ENCODE peak calls at places on chromosomes 13 and 19, in seven cellular contexts. T is tibial nerve, N is substantia nigra, D is Panc1, J is A549, A is heart right ventricle, K is fibroblast of lung. O is an unnamed sample.

GRCh38 chr13:25371608-25372274 is at the start of gene ATP8A2:
- DNase-seq in T (no peak), N (no peak), D (no peak), J (no peak), A (no peak), K (no peak), O (no peak)

GRCh38 chr13:42497798-42498197 is 76.2 kb upstream of the TNFSF11 start:
- DNase-seq in T (no peak), N (no peak), D (no peak), J (no peak), A (no peak), K (peak), O (no peak)

GRCh38 chr19:543912-544608 is at the start of gene GZMM:
- DNase-seq in T (no peak), N (no peak), D (no peak), J (no peak), A (no peak), K (no peak), O (no peak)

GRCh38 chr13:55963934-55964333 is 1176.8 kb upstream of the PRR20A start:
- DNase-seq in T (no peak), N (no peak), D (no peak), J (no peak), A (no peak), K (no peak), O (no peak)

GRCh38 chr19:10850631-10851030 is 2.4 kb downstream of the C19orf38 start:
- DNase-seq in T (no peak), N (no peak), D (no peak), J (no peak), A (no peak), K (no peak), O (no peak)

GRCh38 chr13:82436099-82436585 is 1446.1 kb downstream of the SLITRK1 start:
- DNase-seq in T (no peak), N (no peak), D (no peak), J (no peak), A (no peak), K (no peak), O (no peak)

GRCh38 chr19:2239771-2240770 is 3.4 kb downstream of the SF3A2 start:
- DNase-seq in T (no peak), N (no peak), D (no peak), J (no peak), A (no peak), K (peak), O (peak)

GRCh38 chr13:72537782-72538181 is 189.6 kb downstream of the MZT1 start:
- DNase-seq in T (no peak), N (no peak), D (no peak), J (no peak), A (no peak), K (no peak), O (no peak)

GRCh38 chr19:41397086-41398041 is at the start of the genes BCKDHA and EXOSC5:
- DNase-seq in T (peak), N (peak), D (peak), J (peak), A (peak), K (peak), O (peak)

GRCh38 chr13:77810430-77810829 is 108.2 kb downstream of the EDNRB start:
- DNase-seq in T (no peak), N (no peak), D (no peak), J (peak), A (no peak), K (peak), O (no peak)

GRCh38 chr13:77810891-77811290 is 107.7 kb downstream of the EDNRB start:
- DNase-seq in T (no peak), N (no peak), D (no peak), J (no peak), A (no peak), K (no peak), O (no peak)

GRCh38 chr13:77815330-77815729 is 103.3 kb downstream of the EDNRB start:
- DNase-seq in T (no peak), N (no peak), D (no peak), J (no peak), A (no peak), K (peak), O (no peak)

DNA sequence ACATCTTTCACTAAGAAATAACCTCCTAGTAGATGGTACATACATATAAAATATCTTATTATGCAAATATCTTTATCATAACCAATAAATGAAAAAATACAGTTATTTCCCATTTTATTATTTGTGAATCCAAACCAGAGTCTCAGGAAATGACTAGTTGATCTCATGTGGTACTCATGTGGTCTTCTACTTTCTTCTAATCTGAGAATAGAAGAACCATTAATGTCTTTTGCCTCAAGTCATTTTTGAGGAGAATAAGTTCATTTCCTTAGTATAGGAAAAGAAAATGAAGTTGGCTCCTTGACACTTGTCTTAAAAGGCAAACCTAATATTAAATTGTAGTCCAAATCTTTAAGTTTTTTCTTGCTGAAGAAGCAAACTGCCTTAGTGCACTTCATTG is 106.7 kb downstream of the EDNRB start:
- DNase-seq in T (no peak), N (no peak), D (no peak), J (no peak), A (no peak), K (no peak), O (no peak)
- H3K27ac ChIP-seq in T (no peak), N (no peak), D (no peak), J (no peak), A (no peak), K (no peak), O (no peak)

GRCh38 chr19:15195381-15195964 is 5.3 kb downstream of the NOTCH3 start:
- DNase-seq in T (no peak), N (no peak), D (no peak), J (peak), A (peak), K (peak), O (no peak)
- H3K27ac ChIP-seq in T (peak), N (no peak), D (no peak), J (peak), A (peak), K (peak), O (peak)

GRCh38 chr13:29676535-29676934 is 81.0 kb upstream of the SLC7A1 start:
- DNase-seq in T (no peak), N (no peak), D (no peak), J (no peak), A (no peak), K (no peak), O (no peak)
- H3K27ac ChIP-seq in T (no peak), N (no peak), D (no peak), J (no peak), A (no peak), K (no peak), O (no peak)

GRCh38 chr19:4367781-4368127 is 24.4 kb downstream of the MPND start:
- DNase-seq in T (no peak), N (no peak), D (no peak), J (no peak), A (no peak), K (no peak), O (no peak)
- H3K27ac ChIP-seq in T (peak), N (no peak), D (peak), J (no peak), A (peak), K (peak), O (peak)

GRCh38 chr19:48254529-48254970 is 1.2 kb downstream of the CARD8 start:
- DNase-seq in T (no peak), N (no peak), D (no peak), J (no peak), A (no peak), K (no peak), O (no peak)
- H3K27ac ChIP-seq in T (no peak), N (no peak), D (no peak), J (no peak), A (peak), K (no peak), O (peak)

DNA sequence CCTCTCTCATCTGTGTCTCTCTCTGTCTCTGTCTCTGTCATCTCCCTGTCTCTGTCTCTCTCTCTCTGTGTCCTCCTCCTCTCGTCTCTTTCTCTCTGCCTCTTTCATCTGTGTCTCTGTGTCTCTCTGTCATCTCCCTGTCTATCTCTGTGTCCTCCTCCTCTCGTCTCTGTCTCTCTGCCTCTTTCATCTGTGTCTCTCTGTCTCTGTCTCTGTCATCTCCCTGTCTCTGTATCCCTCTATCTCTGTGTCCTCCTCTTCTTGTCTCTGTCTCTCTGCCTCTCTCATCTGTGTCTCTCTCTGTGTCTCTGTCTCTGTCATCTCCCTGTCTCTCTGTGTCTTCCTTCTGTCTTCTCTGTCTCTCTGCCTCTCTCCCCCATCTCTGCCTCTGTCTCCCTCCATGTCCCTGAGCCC is 551 bp upstream of the EBI3 start:
- DNase-seq in T (no peak), N (no peak), D (no peak), J (no peak), A (no peak), K (no peak), O (no peak)
- H3K27ac ChIP-seq in T (no peak), N (peak), D (no peak), J (peak), A (no peak), K (no peak), O (no peak)

GRCh38 chr13:51974485-51974884 is 36.8 kb downstream of the ATP7B start:
- DNase-seq in T (no peak), N (no peak), D (no peak), J (no peak), A (no peak), K (no peak), O (no peak)

GRCh38 chr13:51967482-51968446 is 43.5 kb downstream of the ATP7B start:
- DNase-seq in T (no peak), N (no peak), D (no peak), J (no peak), A (no peak), K (no peak), O (no peak)

GRCh38 chr13:51966186-51966585 is 45.1 kb downstream of the ATP7B start:
- DNase-seq in T (no peak), N (no peak), D (no peak), J (no peak), A (no peak), K (no peak), O (no peak)

GRCh38 chr13:51971520-51972426 is 39.5 kb downstream of the ATP7B start:
- DNase-seq in T (no peak), N (no peak), D (no peak), J (no peak), A (no peak), K (no peak), O (no peak)

DNA sequence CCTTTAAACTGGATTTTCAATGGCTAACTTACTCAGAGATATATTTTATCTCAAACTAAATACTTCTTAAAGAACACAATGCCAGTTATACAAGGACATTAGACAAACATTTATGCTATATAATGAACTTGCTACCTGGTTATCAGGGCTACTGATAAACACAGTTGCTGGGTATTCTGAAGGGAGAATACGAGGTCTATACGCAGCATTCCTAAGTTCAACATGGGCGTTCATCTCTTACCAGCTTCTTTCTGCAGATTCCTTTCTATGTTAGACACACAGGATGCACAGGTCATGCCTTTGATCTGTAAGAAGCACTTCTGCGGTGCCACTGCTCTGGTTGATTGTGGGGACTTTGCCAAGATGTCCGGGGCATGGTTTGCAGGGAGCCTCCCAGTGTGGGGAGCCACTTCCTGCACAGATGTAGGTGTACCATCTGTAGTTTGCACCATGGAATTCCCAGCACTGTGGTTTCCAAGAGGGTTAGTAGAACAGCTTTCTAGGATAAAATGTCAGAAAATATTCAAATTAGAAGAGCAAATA is 40.9 kb downstream of the ATP7B start:
- DNase-seq in T (no peak), N (no peak), D (no peak), J (no peak), A (no peak), K (no peak), O (no peak)
- H3K27ac ChIP-seq in T (no peak), N (no peak), D (no peak), J (no peak), A (peak), K (no peak), O (no peak)

DNA sequence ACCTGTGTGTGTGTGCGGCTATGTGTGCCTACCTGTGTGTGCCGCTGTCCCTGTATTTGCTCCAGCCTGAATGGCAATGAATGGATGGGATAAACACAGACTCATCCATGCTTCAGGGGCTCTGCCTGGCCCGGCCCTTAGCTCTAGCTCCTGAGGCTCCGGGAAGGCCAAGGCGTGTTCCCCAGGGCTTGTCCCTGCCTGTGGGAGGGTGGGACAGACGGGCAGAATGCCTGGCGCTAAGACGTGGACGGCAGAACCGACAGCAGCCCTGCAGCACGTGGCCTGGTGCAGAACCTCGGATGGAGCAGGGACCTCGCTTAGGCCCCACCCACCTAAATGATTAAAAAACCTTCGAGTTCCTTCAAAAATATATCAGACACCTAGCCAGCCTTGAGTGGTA is 57.8 kb upstream of the C13orf46 start:
- DNase-seq in T (no peak), N (no peak), D (no peak), J (no peak), A (peak), K (no peak), O (no peak)
- H3K27ac ChIP-seq in T (peak), N (no peak), D (no peak), J (no peak), A (no peak), K (peak), O (no peak)

GRCh38 chr19:12801466-12802266 is at the start of the genes PRDX2 and THSD8:
- DNase-seq in T (no peak), N (peak), D (no peak), J (no peak), A (peak), K (peak), O (no peak)
- H3K27ac ChIP-seq in T (peak), N (peak), D (peak), J (no peak), A (peak), K (peak), O (peak)

O was measured in right atrium auricular region.